ENCODE peak calls at places on chromosomes 5 and 9, in eight cellular contexts. T, Z, W, S, R, N, M and U are unnamed samples.

GRCh38 chr5:66708368-66708767 is 112.2 kb downstream of the MAST4 start:
- DNase-seq in T (no peak), Z (no peak), W (no peak), S (no peak), R (no peak), N (no peak), M (no peak), U (no peak)

GRCh38 chr9:82757921-82758320 is 305.0 kb downstream of the RASEF start:
- DNase-seq in T (no peak), Z (no peak), W (no peak), S (no peak), R (no peak), N (no peak), M (no peak), U (no peak)

GRCh38 chr9:35746583-35746982 is 2.4 kb downstream of the GBA2 start:
- DNase-seq in T (peak; percentile 74), Z (no peak), W (no peak), S (no peak), R (no peak), N (no peak), M (no peak), U (no peak)

GRCh38 chr5:14251733-14252132 is 108.6 kb downstream of the TRIO start:
- DNase-seq in T (no peak), Z (no peak), W (no peak), S (no peak), R (no peak), N (no peak), M (no peak), U (no peak)

GRCh38 chr5:175823731-175824525 is 47.5 kb upstream of the CPLX2 start:
- DNase-seq in T (no peak), Z (no peak), W (no peak), S (no peak), R (no peak), N (no peak), M (no peak), U (no peak)

GRCh38 chr9:111955048-111955447 is 58.4 kb downstream of the UGCG start:
- DNase-seq in T (no peak), Z (no peak), W (no peak), S (no peak), R (no peak), N (no peak), M (no peak), U (no peak)

GRCh38 chr5:75656311-75657003 is 45.2 kb downstream of the ANKDD1B start:
- DNase-seq in T (no peak), Z (no peak), W (no peak), S (no peak), R (peak; percentile 46), N (no peak), M (no peak), U (no peak)

GRCh38 chr5:154086641-154087040 is 47.9 kb downstream of the MFAP3 start:
- DNase-seq in T (no peak), Z (no peak), W (no peak), S (no peak), R (no peak), N (no peak), M (no peak), U (no peak)

GRCh38 chr5:177982072-177982727 is 13.8 kb downstream of the PROP1 start:
- DNase-seq in T (peak; percentile 7), Z (peak; percentile 51), W (peak; percentile 19), S (peak; percentile 40), R (no peak), N (peak; percentile 85), M (no peak), U (peak; percentile 28)

GRCh38 chr9:2087500-2088313 is 72.6 kb downstream of the SMARCA2 start:
- DNase-seq in T (peak; percentile 25), Z (peak; percentile 43), W (peak; percentile 42), S (peak; percentile 42), R (peak; percentile 52), N (no peak), M (peak; percentile 45), U (peak; percentile 50)

GRCh38 chr5:142095035-142095434 is 13.5 kb upstream of the NDFIP1 start:
- DNase-seq in T (no peak), Z (no peak), W (no peak), S (no peak), R (no peak), N (no peak), M (no peak), U (no peak)

GRCh38 chr9:95360866-95361265 is 43.4 kb upstream of the FANCC start:
- DNase-seq in T (no peak), Z (peak; percentile 79), W (no peak), S (no peak), R (no peak), N (no peak), M (no peak), U (no peak)

GRCh38 chr5:59038169-59039002 is 455.5 kb downstream of the RAB3C start:
- DNase-seq in T (no peak), Z (no peak), W (no peak), S (no peak), R (peak; percentile 19), N (peak; percentile 71), M (no peak), U (no peak)

GRCh38 chr5:110790673-110791072 is 51.9 kb downstream of the SLC25A46 start:
- DNase-seq in T (no peak), Z (peak; percentile 4), W (no peak), S (no peak), R (peak; percentile 82), N (no peak), M (no peak), U (no peak)

GRCh38 chr9:116387934-116388714 is 234.5 kb downstream of the PAPPA start:
- DNase-seq in T (no peak), Z (no peak), W (no peak), S (no peak), R (no peak), N (no peak), M (no peak), U (no peak)

DNA sequence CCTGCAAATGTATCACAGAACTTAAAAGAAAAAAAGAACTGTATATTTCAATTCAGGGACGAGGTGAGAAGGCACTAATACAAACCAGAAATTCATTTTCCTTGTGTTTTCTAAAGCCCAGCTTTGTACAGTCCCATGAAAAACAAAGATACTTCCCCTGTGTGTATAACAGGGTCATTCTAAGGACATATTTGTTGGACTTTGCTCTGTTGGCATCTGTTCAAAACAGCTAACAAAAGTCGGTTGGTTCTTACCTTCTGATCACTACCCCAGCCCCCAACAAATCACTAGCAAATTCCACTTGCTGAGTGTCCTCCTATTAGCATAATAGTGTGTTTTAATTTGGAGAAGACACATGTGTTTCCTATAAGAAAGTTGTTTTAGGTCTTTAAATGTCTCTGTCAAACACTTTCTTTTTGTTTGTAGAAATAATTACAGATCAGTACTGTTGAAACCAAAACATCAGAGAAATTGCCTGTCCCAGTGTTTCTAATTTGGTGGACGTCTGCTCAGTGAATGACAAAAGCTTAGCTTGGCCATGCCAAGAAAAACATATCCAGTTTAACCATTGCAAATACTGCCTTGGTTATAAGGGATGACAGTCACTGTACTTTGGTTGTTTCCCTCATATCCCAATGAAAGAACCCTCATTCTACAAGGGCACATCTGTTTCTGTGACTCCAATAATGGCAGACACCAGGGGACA is 480.5 kb downstream of the EBF1 start:
- DNase-seq in T (peak; percentile 41), Z (no peak), W (no peak), S (no peak), R (no peak), N (no peak), M (no peak), U (no peak)
- TF ChIP-seq RAD21 in T (no peak), Z (no peak), W (no peak), S (no peak), R (no peak), N (no peak), M (no peak), U (no peak)

DNA sequence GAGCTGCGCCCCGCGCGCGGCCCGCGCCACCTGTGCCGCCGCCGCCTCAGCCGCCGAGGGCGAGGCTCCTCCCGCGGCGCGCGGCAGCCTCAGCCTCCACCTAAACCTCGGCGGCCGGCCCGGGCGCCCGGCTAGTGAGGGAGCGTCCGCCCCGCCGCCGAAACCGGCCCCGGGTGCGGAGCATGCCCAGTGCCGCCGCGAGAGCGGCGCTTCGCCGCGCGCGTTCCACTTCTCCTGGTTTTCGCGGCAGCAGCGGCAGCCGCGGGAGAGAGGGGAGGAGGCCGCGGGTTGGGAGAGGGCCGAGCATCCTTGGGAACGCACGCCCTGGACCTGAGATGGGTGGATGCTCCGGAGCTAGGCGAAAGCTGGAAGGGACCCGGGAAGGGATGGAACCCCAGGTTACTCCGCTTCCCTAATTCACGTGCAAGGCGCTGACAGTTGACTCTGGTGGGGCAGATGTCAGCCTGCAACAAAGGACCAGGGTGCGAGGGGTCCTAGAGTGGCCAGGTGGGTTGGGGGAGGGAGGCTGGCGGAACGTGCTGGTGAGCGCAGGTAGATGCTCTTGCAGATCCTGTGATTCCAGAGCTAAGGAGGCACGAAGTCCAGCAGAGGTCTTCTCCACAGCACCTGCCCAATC is at the start of gene CTNND2:
- DNase-seq in T (no peak), Z (peak; percentile 72), W (no peak), S (peak; percentile 9), R (no peak), N (peak; percentile 87), M (no peak), U (no peak)
- TF ChIP-seq RAD21 in T (no peak), Z (no peak), W (no peak), S (no peak), R (no peak), N (peak; percentile 15), M (no peak), U (no peak)

DNA sequence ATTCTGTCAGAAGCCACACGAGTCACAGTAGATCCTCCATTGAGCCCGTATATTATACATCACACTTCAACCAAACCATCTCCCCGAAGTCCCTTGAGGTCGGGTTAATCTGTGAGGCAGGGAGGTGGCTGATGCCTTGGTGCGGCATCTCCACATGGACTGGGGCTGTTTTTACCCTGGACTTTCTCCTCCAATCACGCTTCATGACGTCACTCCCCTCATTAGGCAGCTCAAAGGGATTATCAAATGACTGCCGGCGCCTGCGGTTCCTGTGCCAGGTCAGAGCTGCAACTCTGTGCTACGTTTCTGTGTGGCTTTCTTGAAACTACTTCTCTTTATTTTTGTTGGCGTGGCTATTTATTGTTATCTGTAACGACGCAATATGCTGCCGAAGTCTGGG is 53.7 kb downstream of the TMOD1 start:
- DNase-seq in T (no peak), Z (no peak), W (no peak), S (no peak), R (peak; percentile 13), N (no peak), M (no peak), U (no peak)
- TF ChIP-seq RAD21 in T (no peak), Z (no peak), W (no peak), S (no peak), R (no peak), N (no peak), M (no peak), U (no peak)

GRCh38 chr9:114094971-114095370 is 4.1 kb downstream of the KIF12 start:
- DNase-seq in T (no peak), Z (no peak), W (no peak), S (no peak), R (no peak), N (no peak), M (no peak), U (no peak)

GRCh38 chr9:114093761-114094505 is 5.2 kb downstream of the KIF12 start:
- DNase-seq in T (no peak), Z (no peak), W (no peak), S (no peak), R (no peak), N (no peak), M (no peak), U (no peak)

GRCh38 chr9:114093031-114093471 is 6.0 kb downstream of the KIF12 start:
- DNase-seq in T (no peak), Z (no peak), W (no peak), S (no peak), R (no peak), N (no peak), M (no peak), U (no peak)

GRCh38 chr9:114091711-114092110 is 7.4 kb downstream of the KIF12 start:
- DNase-seq in T (no peak), Z (no peak), W (no peak), S (no peak), R (no peak), N (no peak), M (no peak), U (no peak)

GRCh38 chr9:114092336-114092735 is 6.8 kb downstream of the KIF12 start:
- DNase-seq in T (no peak), Z (no peak), W (no peak), S (no peak), R (no peak), N (no peak), M (no peak), U (no peak)
- TF ChIP-seq RAD21 in T (no peak), Z (no peak), W (no peak), S (no peak), R (no peak), N (no peak), M (no peak), U (no peak)